ENCODE peak calls at places on chromosomes 3 and 15, in nine cellular contexts. Y, F, X, H, P, U, E, L and I are unnamed samples.

GRCh38 chr15:26759991-26760390 is 12.9 kb downstream of the GABRB3 start:
- DNase-seq in Y (no peak), F (no peak), X (no peak), H (no peak), P (no peak), U (no peak), E (no peak), L (no peak), I (no peak)

GRCh38 chr15:72967397-72967796 is 84.9 kb upstream of the NEO1 start:
- DNase-seq in Y (no peak), F (no peak), X (no peak), H (no peak), P (no peak), U (no peak), E (no peak), L (no peak), I (no peak)

GRCh38 chr15:31078461-31078860 is 23.1 kb downstream of the TRPM1 start:
- DNase-seq in Y (no peak), F (no peak), X (no peak), H (no peak), P (no peak), U (no peak), E (no peak), L (no peak), I (no peak)

GRCh38 chr3:127747751-127748521 is 74.4 kb downstream of the MGLL start:
- DNase-seq in Y (peak), F (peak), X (peak), H (peak), P (peak), U (peak), E (peak), L (no peak), I (no peak)

GRCh38 chr3:182083112-182083511 is 371.4 kb downstream of the SOX2 start:
- DNase-seq in Y (no peak), F (no peak), X (no peak), H (peak), P (no peak), U (no peak), E (no peak), L (no peak), I (no peak)

GRCh38 chr15:45179221-45179985 is 8.4 kb downstream of the SHF start:
- DNase-seq in Y (peak), F (no peak), X (peak), H (no peak), P (no peak), U (no peak), E (peak), L (peak), I (no peak)

GRCh38 chr3:72058493-72059081 is 273.6 kb upstream of the PROK2 start:
- DNase-seq in Y (no peak), F (no peak), X (peak), H (no peak), P (no peak), U (no peak), E (no peak), L (no peak), I (no peak)

GRCh38 chr3:125150525-125151436 is 61.8 kb downstream of the SLC12A8 start:
- DNase-seq in Y (no peak), F (peak), X (no peak), H (peak), P (no peak), U (no peak), E (no peak), L (peak), I (no peak)

GRCh38 chr3:46812237-46812791 is 50.9 kb downstream of the MYL3 start:
- DNase-seq in Y (peak), F (peak), X (no peak), H (peak), P (peak), U (peak), E (peak), L (peak), I (no peak)

GRCh38 chr3:59300727-59301134 is 250.9 kb upstream of the CFAP20DC start:
- DNase-seq in Y (no peak), F (no peak), X (no peak), H (no peak), P (no peak), U (no peak), E (peak), L (no peak), I (no peak)

GRCh38 chr3:87462228-87462627 is 185.8 kb upstream of the POU1F1 start:
- DNase-seq in Y (no peak), F (no peak), X (no peak), H (no peak), P (no peak), U (no peak), E (no peak), L (no peak), I (no peak)

GRCh38 chr3:164723396-164723795 is 354.9 kb downstream of the SI start:
- DNase-seq in Y (no peak), F (no peak), X (no peak), H (no peak), P (no peak), U (no peak), E (no peak), L (no peak), I (no peak)

GRCh38 chr3:158845748-158846350 is 44.0 kb downstream of the MFSD1 start:
- DNase-seq in Y (no peak), F (no peak), X (peak), H (peak), P (peak), U (peak), E (peak), L (peak), I (no peak)

GRCh38 chr3:157274644-157275137 is 114.7 kb upstream of the CCNL1 start:
- DNase-seq in Y (no peak), F (no peak), X (no peak), H (no peak), P (no peak), U (no peak), E (no peak), L (no peak), I (no peak)